ENCODE peak calls at places on chromosomes 5 and 9, in eight cellular contexts. B, L, S, D, E, X, H and F are unnamed samples.

GRCh38 chr9:75739884-75740611 is 150.4 kb upstream of the PCSK5 start:
- DNase-seq in B (no peak), L (peak; percentile 27), S (no peak), D (peak; percentile 21), E (no peak), X (no peak), H (no peak), F (peak; percentile 5)

GRCh38 chr9:37574241-37574721 is 1.9 kb downstream of the FBXO10 start:
- DNase-seq in B (peak; percentile 15), L (peak; percentile 77), S (no peak), D (no peak), E (no peak), X (peak; percentile 71), H (no peak), F (peak; percentile 69)

GRCh38 chr5:45507174-45507573 is 189.0 kb downstream of the HCN1 start:
- DNase-seq in B (no peak), L (peak; percentile 6), S (no peak), D (no peak), E (peak; percentile 7), X (no peak), H (no peak), F (no peak)

GRCh38 chr9:97900738-97901565 is 21.3 kb downstream of the TRMO start:
- DNase-seq in B (peak; percentile 51), L (peak; percentile 57), S (no peak), D (no peak), E (peak; percentile 31), X (peak; percentile 71), H (peak; percentile 51), F (peak; percentile 46)

GRCh38 chr9:27260789-27261516 is 36.0 kb downstream of the EQTN start:
- DNase-seq in B (no peak), L (no peak), S (no peak), D (no peak), E (no peak), X (no peak), H (no peak), F (no peak)

GRCh38 chr9:1018121-1018520 is 32.0 kb upstream of the DMRT2 start:
- DNase-seq in B (peak; percentile 15), L (peak; percentile 38), S (no peak), D (no peak), E (no peak), X (peak; percentile 60), H (no peak), F (peak; percentile 30)

GRCh38 chr9:134378901-134379338 is 52.7 kb downstream of the RXRA start:
- DNase-seq in B (peak; percentile 39), L (peak; percentile 85), S (no peak), D (peak; percentile 58), E (peak; percentile 56), X (peak; percentile 71), H (peak; percentile 64), F (peak; percentile 77)

GRCh38 chr9:104808030-104808614 is 44.2 kb downstream of the NIPSNAP3B start:
- DNase-seq in B (peak; percentile 73), L (no peak), S (no peak), D (peak; percentile 23), E (peak; percentile 56), X (peak; percentile 83), H (peak; percentile 69), F (peak; percentile 40)

GRCh38 chr9:95488971-95489370 is 27.8 kb downstream of the PTCH1 start:
- DNase-seq in B (no peak), L (no peak), S (no peak), D (no peak), E (no peak), X (no peak), H (no peak), F (no peak)

GRCh38 chr5:132689518-132689917 is 15.7 kb downstream of the IL4 start:
- DNase-seq in B (no peak), L (no peak), S (no peak), D (no peak), E (no peak), X (no peak), H (no peak), F (no peak)

GRCh38 chr9:78566948-78567675 is 270.2 kb downstream of the PSAT1 start:
- DNase-seq in B (no peak), L (no peak), S (no peak), D (no peak), E (no peak), X (peak; percentile 77), H (no peak), F (peak; percentile 81)

GRCh38 chr5:58094031-58094430 is 365.9 kb downstream of the PLK2 start:
- DNase-seq in B (peak; percentile 77), L (no peak), S (no peak), D (no peak), E (no peak), X (peak; percentile 43), H (no peak), F (peak; percentile 23)

GRCh38 chr9:69519470-69520240 is 152.5 kb downstream of the APBA1 start:
- DNase-seq in B (peak; percentile 21), L (no peak), S (no peak), D (no peak), E (no peak), X (no peak), H (no peak), F (no peak)

GRCh38 chr5:31934156-31934555 is 240.0 kb downstream of the GOLPH3 start:
- DNase-seq in B (no peak), L (no peak), S (no peak), D (no peak), E (no peak), X (no peak), H (no peak), F (no peak)

GRCh38 chr5:1745190-1745805 is 54.3 kb downstream of the MRPL36 start:
- DNase-seq in B (no peak), L (no peak), S (peak; percentile 10), D (no peak), E (no peak), X (no peak), H (no peak), F (no peak)

GRCh38 chr5:101866473-101866872 is 429.6 kb downstream of the SLCO4C1 start:
- DNase-seq in B (no peak), L (no peak), S (no peak), D (no peak), E (no peak), X (no peak), H (no peak), F (no peak)

GRCh38 chr5:171537463-171537862 is 118.0 kb downstream of the FGF18 start:
- DNase-seq in B (no peak), L (no peak), S (no peak), D (no peak), E (no peak), X (peak; percentile 66), H (no peak), F (peak; percentile 12)

GRCh38 chr5:74336286-74336685 is 304.2 kb downstream of the ENC1 start:
- DNase-seq in B (no peak), L (no peak), S (no peak), D (no peak), E (no peak), X (peak; percentile 8), H (no peak), F (peak; percentile 26)

GRCh38 chr5:131899686-131900085 is 45.8 kb downstream of the MEIKIN start:
- DNase-seq in B (no peak), L (peak; percentile 21), S (no peak), D (no peak), E (no peak), X (peak; percentile 13), H (no peak), F (peak; percentile 1)

GRCh38 chr9:131197160-131197911 is 72.0 kb downstream of the NUP214 start:
- DNase-seq in B (no peak), L (no peak), S (no peak), D (no peak), E (no peak), X (no peak), H (peak; percentile 44), F (no peak)

GRCh38 chr5:180400416-180400815 is 47.3 kb upstream of the GFPT2 start:
- DNase-seq in B (no peak), L (no peak), S (no peak), D (no peak), E (no peak), X (no peak), H (no peak), F (no peak)

GRCh38 chr9:133257398-133258053 is 17.5 kb downstream of the ABO start:
- DNase-seq in B (peak; percentile 19), L (no peak), S (no peak), D (no peak), E (no peak), X (no peak), H (no peak), F (no peak)

GRCh38 chr9:28941856-28942255 is 1368.6 kb upstream of the C9orf72 start:
- DNase-seq in B (no peak), L (no peak), S (no peak), D (no peak), E (no peak), X (no peak), H (no peak), F (no peak)

GRCh38 chr5:141906972-141907371 is 16.7 kb upstream of the DELE1 start:
- DNase-seq in B (no peak), L (no peak), S (no peak), D (no peak), E (no peak), X (no peak), H (no peak), F (no peak)

GRCh38 chr9:124254261-124254682 is 3.5 kb upstream of the NEK6 start:
- DNase-seq in B (no peak), L (no peak), S (no peak), D (no peak), E (no peak), X (no peak), H (no peak), F (no peak)

GRCh38 chr5:158450761-158451160 is 591.8 kb upstream of the CLINT1 start:
- DNase-seq in B (no peak), L (no peak), S (no peak), D (no peak), E (no peak), X (no peak), H (no peak), F (no peak)

GRCh38 chr9:91282292-91282691 is 79.4 kb downstream of the AUH start:
- DNase-seq in B (no peak), L (no peak), S (no peak), D (no peak), E (no peak), X (peak; percentile 70), H (no peak), F (peak; percentile 34)